ENCODE peak calls at places on chromosomes 13 and 19, in five cellular contexts. One of them, this sample, is unnamed.

GRCh38 chr19:49985926-49986325 is 25.0 kb upstream of the SIGLEC11 start:
- DNase-seq in GM12878: no peak
- DNase-seq in HepG2: no peak
- DNase-seq in H1: no peak
- DNase-seq in K562: no peak
- DNase-seq in this sample: no peak

GRCh38 chr19:2188708-2189385 is 25.1 kb downstream of the DOT1L start:
- DNase-seq in GM12878: no peak
- DNase-seq in HepG2: no peak
- DNase-seq in H1: no peak
- DNase-seq in K562: no peak
- DNase-seq in this sample: no peak

GRCh38 chr13:61944329-61944929 is 528.8 kb upstream of the PCDH20 start:
- DNase-seq in GM12878: no peak
- DNase-seq in HepG2: no peak
- DNase-seq in H1: no peak
- DNase-seq in K562: no peak
- DNase-seq in this sample: no peak

GRCh38 chr19:9917322-9917721 is 19.0 kb downstream of the OLFM2 start:
- DNase-seq in GM12878: no peak
- DNase-seq in HepG2: peak; percentile 51
- DNase-seq in H1: no peak
- DNase-seq in K562: peak; percentile 80
- DNase-seq in this sample: peak; percentile 81

GRCh38 chr13:69948016-69948415 is 159.6 kb upstream of the ATXN8OS start:
- DNase-seq in GM12878: peak; percentile 59
- DNase-seq in HepG2: no peak
- DNase-seq in H1: no peak
- DNase-seq in K562: no peak
- DNase-seq in this sample: no peak

GRCh38 chr13:112186091-112186490 is 119.1 kb downstream of the SOX1 start:
- DNase-seq in GM12878: no peak
- DNase-seq in HepG2: no peak
- DNase-seq in H1: no peak
- DNase-seq in K562: no peak
- DNase-seq in this sample: no peak

GRCh38 chr19:690203-690602 is 5.0 kb downstream of the PRSS57 start:
- DNase-seq in GM12878: no peak
- DNase-seq in HepG2: no peak
- DNase-seq in H1: no peak
- DNase-seq in K562: no peak
- DNase-seq in this sample: no peak

GRCh38 chr19:17847538-17848366 is at the start of gene JAK3:
- DNase-seq in GM12878: peak; percentile 77
- DNase-seq in HepG2: peak; percentile 59
- DNase-seq in H1: peak; percentile 90
- DNase-seq in K562: peak; percentile 81
- DNase-seq in this sample: peak; percentile 93

GRCh38 chr13:98370806-98371553 is 193.9 kb upstream of the RNF113B start:
- DNase-seq in GM12878: no peak
- DNase-seq in HepG2: no peak
- DNase-seq in H1: peak; percentile 45
- DNase-seq in K562: no peak
- DNase-seq in this sample: no peak

GRCh38 chr19:46015961-46016425 is 6.9 kb downstream of the PGLYRP1 start:
- DNase-seq in GM12878: no peak
- DNase-seq in HepG2: no peak
- DNase-seq in H1: peak; percentile 64
- DNase-seq in K562: no peak
- DNase-seq in this sample: peak; percentile 61

GRCh38 chr13:106819413-106820180 is 251.7 kb upstream of the ARGLU1 start:
- DNase-seq in GM12878: no peak
- DNase-seq in HepG2: no peak
- DNase-seq in H1: no peak
- DNase-seq in K562: no peak
- DNase-seq in this sample: no peak

GRCh38 chr13:98022210-98022609 is 68.7 kb downstream of the IPO5 start:
- DNase-seq in GM12878: no peak
- DNase-seq in HepG2: peak; percentile 29
- DNase-seq in H1: no peak
- DNase-seq in K562: no peak
- DNase-seq in this sample: no peak

GRCh38 chr13:86684402-86684801 is 885.2 kb upstream of the SLITRK6 start:
- DNase-seq in GM12878: no peak
- DNase-seq in HepG2: no peak
- DNase-seq in H1: no peak
- DNase-seq in K562: no peak
- DNase-seq in this sample: no peak

GRCh38 chr13:75458696-75459422 is 23.1 kb downstream of the TBC1D4 start:
- DNase-seq in GM12878: peak; percentile 49
- DNase-seq in HepG2: peak; percentile 97
- DNase-seq in H1: no peak
- DNase-seq in K562: no peak
- DNase-seq in this sample: peak; percentile 48

GRCh38 chr13:103351035-103351828 is 285.0 kb upstream of the SLC10A2 start:
- DNase-seq in GM12878: no peak
- DNase-seq in HepG2: no peak
- DNase-seq in H1: peak; percentile 49
- DNase-seq in K562: no peak
- DNase-seq in this sample: no peak
- TF ChIP-seq TAF1 in GM12878: no peak
- TF ChIP-seq TAF1 in HepG2: no peak
- TF ChIP-seq TAF1 in H1: no peak
- TF ChIP-seq TAF1 in K562: no peak
- TF ChIP-seq TAF1 in this sample: no peak

GRCh38 chr19:12782424-12783225 is 7.3 kb upstream of the HOOK2 start:
- DNase-seq in GM12878: no peak
- DNase-seq in HepG2: no peak
- DNase-seq in H1: peak; percentile 75
- DNase-seq in K562: peak; percentile 87
- DNase-seq in this sample: peak; percentile 90
- H3K4me1 ChIP-seq in GM12878: peaks cover 72% of the 10 kb centered on the region
- H3K4me1 ChIP-seq in HepG2: peaks cover 79% of the 10 kb centered on the region
- H3K4me1 ChIP-seq in H1: peaks cover 20% of the 10 kb centered on the region
- H3K4me1 ChIP-seq in K562: peaks cover 64% of the 10 kb centered on the region
- H3K4me1 ChIP-seq in this sample: peaks cover 69% of the 10 kb centered on the region

GRCh38 chr13:52001120-52001731 is 10.0 kb downstream of the ATP7B start:
- DNase-seq in GM12878: no peak
- DNase-seq in HepG2: peak; percentile 59
- DNase-seq in H1: no peak
- DNase-seq in K562: peak; percentile 32
- DNase-seq in this sample: peak; percentile 64
- TF ChIP-seq TAF1 in GM12878: no peak
- TF ChIP-seq TAF1 in HepG2: no peak
- TF ChIP-seq TAF1 in H1: no peak
- TF ChIP-seq TAF1 in K562: no peak
- TF ChIP-seq TAF1 in this sample: no peak

DNA sequence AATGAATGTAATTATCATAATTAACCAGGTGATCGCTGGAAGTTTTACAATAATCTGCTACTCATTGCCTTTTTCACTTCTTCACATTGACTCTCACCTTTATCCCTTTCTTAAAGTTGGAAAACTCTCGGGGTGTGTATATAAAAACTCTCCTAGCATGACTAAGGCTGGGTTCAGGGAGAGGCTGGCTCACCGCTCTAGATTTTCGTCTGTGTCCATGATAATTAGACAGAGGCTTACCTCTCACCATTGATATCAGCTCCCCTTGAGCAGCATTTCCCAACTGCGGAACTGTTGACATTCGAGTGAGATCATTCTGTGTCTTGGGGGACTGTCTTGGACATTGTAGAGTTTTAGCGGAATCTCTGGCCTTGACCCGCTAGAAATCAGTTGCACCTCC is 39.4 kb downstream of the NFIX start:
- DNase-seq in GM12878: no peak
- DNase-seq in HepG2: no peak
- DNase-seq in H1: no peak
- DNase-seq in K562: no peak
- DNase-seq in this sample: no peak
- H3K4me1 ChIP-seq in GM12878: no peaks in the 10 kb centered on the region
- H3K4me1 ChIP-seq in HepG2: peaks cover 73% of the 10 kb centered on the region
- H3K4me1 ChIP-seq in H1: no peaks in the 10 kb centered on the region
- H3K4me1 ChIP-seq in K562: peaks cover 11% of the 10 kb centered on the region
- H3K4me1 ChIP-seq in this sample: peaks cover 61% of the 10 kb centered on the region

DNA sequence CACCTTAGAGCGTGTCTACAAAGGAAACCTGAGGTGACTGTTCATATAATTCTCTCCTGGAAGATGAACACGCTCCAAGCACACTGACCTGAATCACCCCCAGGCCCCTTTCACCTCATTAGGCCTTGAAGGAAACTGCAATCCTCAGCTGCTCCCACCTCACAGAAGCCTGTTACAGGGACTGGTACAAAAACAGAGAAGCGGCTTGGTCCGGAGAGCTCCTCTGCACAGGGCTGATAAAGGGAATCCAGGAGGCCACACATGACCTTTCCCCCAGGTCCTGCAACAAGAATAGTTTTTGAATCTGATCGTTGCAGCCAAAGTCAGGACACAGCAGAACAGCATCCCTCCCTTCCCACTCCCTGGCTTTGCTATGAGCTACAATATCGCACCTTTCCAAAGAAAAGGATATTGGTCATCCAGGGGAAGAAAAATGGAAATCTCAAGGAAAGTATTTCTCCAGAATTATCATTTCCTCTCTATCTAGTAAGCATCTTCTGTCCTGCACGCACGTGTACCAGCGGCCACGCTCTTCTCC is 666.7 kb downstream of the UQCRFS1 start:
- DNase-seq in GM12878: no peak
- DNase-seq in HepG2: no peak
- DNase-seq in H1: no peak
- DNase-seq in K562: no peak
- DNase-seq in this sample: no peak
- TF ChIP-seq TAF1 in GM12878: no peak
- TF ChIP-seq TAF1 in HepG2: no peak
- TF ChIP-seq TAF1 in H1: no peak
- TF ChIP-seq TAF1 in K562: peak; percentile 22
- TF ChIP-seq TAF1 in this sample: no peak

This sample was measured in SK-N-SH.